ENCODE peak calls at places on chromosome 7, in ten cellular contexts. O, H, I, K, L, T, Y, P, F and Q are unnamed samples.

GRCh38 chr7:44966731-44967538 is 11.9 kb downstream of the MYO1G start:
- DNase-seq in O (no peak), H (no peak), I (no peak), K (no peak), L (peak), T (no peak), Y (no peak), P (no peak), F (peak), Q (no peak)

GRCh38 chr7:79806161-79806734 is 328.4 kb upstream of the GNAI1 start:
- DNase-seq in O (peak), H (peak), I (no peak), K (no peak), L (no peak), T (peak), Y (peak), P (no peak), F (no peak), Q (no peak)

GRCh38 chr7:22814261-22815208 is 8.1 kb downstream of the TOMM7 start:
- DNase-seq in O (peak), H (no peak), I (no peak), K (no peak), L (no peak), T (peak), Y (no peak), P (no peak), F (no peak), Q (no peak)

GRCh38 chr7:2521952-2522591 is 2.5 kb downstream of the LFNG start:
- DNase-seq in O (peak), H (no peak), I (no peak), K (peak), L (no peak), T (no peak), Y (no peak), P (no peak), F (no peak), Q (no peak)

GRCh38 chr7:135231686-135232085 is 2.0 kb upstream of the STRA8 start:
- DNase-seq in O (no peak), H (no peak), I (no peak), K (no peak), L (no peak), T (no peak), Y (no peak), P (no peak), F (no peak), Q (no peak)

GRCh38 chr7:66426332-66426731 is 202.3 kb upstream of the KCTD7 start:
- DNase-seq in O (no peak), H (no peak), I (no peak), K (no peak), L (no peak), T (no peak), Y (no peak), P (no peak), F (no peak), Q (no peak)

GRCh38 chr7:142636751-142637150 is 112.5 kb upstream of the PRSS1 start:
- DNase-seq in O (no peak), H (no peak), I (no peak), K (peak), L (no peak), T (no peak), Y (no peak), P (no peak), F (no peak), Q (no peak)

GRCh38 chr7:27303021-27303420 is 60.4 kb downstream of the EVX1 start:
- DNase-seq in O (peak), H (peak), I (no peak), K (no peak), L (no peak), T (no peak), Y (no peak), P (no peak), F (no peak), Q (no peak)

GRCh38 chr7:155342313-155342712 is 44.6 kb downstream of the INSIG1 start:
- DNase-seq in O (no peak), H (no peak), I (no peak), K (no peak), L (peak), T (no peak), Y (no peak), P (no peak), F (no peak), Q (no peak)

GRCh38 chr7:151482883-151483699 is 36.6 kb downstream of the RHEB start:
- DNase-seq in O (no peak), H (no peak), I (no peak), K (no peak), L (no peak), T (no peak), Y (no peak), P (no peak), F (no peak), Q (no peak)

GRCh38 chr7:320297-320696 is 30.3 kb downstream of the FOXL3 start:
- DNase-seq in O (no peak), H (no peak), I (no peak), K (no peak), L (no peak), T (no peak), Y (no peak), P (no peak), F (no peak), Q (no peak)

GRCh38 chr7:142606081-142606480 is 143.2 kb upstream of the PRSS1 start:
- DNase-seq in O (no peak), H (no peak), I (no peak), K (no peak), L (no peak), T (no peak), Y (no peak), P (no peak), F (no peak), Q (no peak)

GRCh38 chr7:49597805-49598204 is 175.6 kb upstream of the VWC2 start:
- DNase-seq in O (no peak), H (no peak), I (no peak), K (no peak), L (no peak), T (no peak), Y (no peak), P (no peak), F (no peak), Q (no peak)

GRCh38 chr7:40811666-40812065 is 676.9 kb downstream of the SUGCT start:
- DNase-seq in O (no peak), H (no peak), I (no peak), K (no peak), L (no peak), T (no peak), Y (no peak), P (no peak), F (no peak), Q (no peak)

GRCh38 chr7:134460000-134460399 is 1.1 kb upstream of the AKR1B1 start:
- DNase-seq in O (peak), H (no peak), I (no peak), K (no peak), L (no peak), T (no peak), Y (no peak), P (no peak), F (no peak), Q (no peak)

GRCh38 chr7:144397086-144397485 is 6.4 kb downstream of the NOBOX start:
- DNase-seq in O (no peak), H (no peak), I (no peak), K (no peak), L (no peak), T (no peak), Y (no peak), P (no peak), F (no peak), Q (no peak)

GRCh38 chr7:79290841-79291497 is 162.5 kb downstream of the MAGI2 start:
- DNase-seq in O (peak), H (no peak), I (no peak), K (no peak), L (no peak), T (no peak), Y (no peak), P (no peak), F (no peak), Q (no peak)

GRCh38 chr7:40299097-40299496 is 164.3 kb downstream of the SUGCT start:
- DNase-seq in O (peak), H (peak), I (no peak), K (no peak), L (no peak), T (peak), Y (peak), P (no peak), F (no peak), Q (peak)

GRCh38 chr7:102841290-102841689 is 71.5 kb upstream of the LRRC17 start:
- DNase-seq in O (no peak), H (no peak), I (no peak), K (no peak), L (no peak), T (peak), Y (no peak), P (no peak), F (no peak), Q (no peak)

GRCh38 chr7:157544980-157545680 is 208.3 kb downstream of the DNAJB6 start:
- DNase-seq in O (no peak), H (no peak), I (no peak), K (no peak), L (peak), T (no peak), Y (no peak), P (no peak), F (peak), Q (no peak)

GRCh38 chr7:29375641-29376562 is 181.3 kb downstream of the CHN2 start:
- DNase-seq in O (peak), H (peak), I (no peak), K (no peak), L (no peak), T (no peak), Y (no peak), P (peak), F (no peak), Q (no peak)

GRCh38 chr7:78642751-78643150 is 810.7 kb downstream of the MAGI2 start:
- DNase-seq in O (no peak), H (no peak), I (no peak), K (no peak), L (no peak), T (no peak), Y (no peak), P (no peak), F (no peak), Q (no peak)

GRCh38 chr7:150382123-150382843 is 3.2 kb downstream of the ZNF775 start:
- DNase-seq in O (no peak), H (no peak), I (no peak), K (no peak), L (no peak), T (no peak), Y (no peak), P (no peak), F (peak), Q (no peak)

GRCh38 chr7:100493476-100494264 is 9.9 kb downstream of the NYAP1 start:
- DNase-seq in O (no peak), H (peak), I (no peak), K (peak), L (no peak), T (no peak), Y (no peak), P (peak), F (peak), Q (no peak)
- TF ChIP-seq CTCF in O (no peak), H (peak), I (no peak), K (no peak), L (no peak), T (no peak), Y (peak), P (no peak), F (no peak), Q (no peak)

DNA sequence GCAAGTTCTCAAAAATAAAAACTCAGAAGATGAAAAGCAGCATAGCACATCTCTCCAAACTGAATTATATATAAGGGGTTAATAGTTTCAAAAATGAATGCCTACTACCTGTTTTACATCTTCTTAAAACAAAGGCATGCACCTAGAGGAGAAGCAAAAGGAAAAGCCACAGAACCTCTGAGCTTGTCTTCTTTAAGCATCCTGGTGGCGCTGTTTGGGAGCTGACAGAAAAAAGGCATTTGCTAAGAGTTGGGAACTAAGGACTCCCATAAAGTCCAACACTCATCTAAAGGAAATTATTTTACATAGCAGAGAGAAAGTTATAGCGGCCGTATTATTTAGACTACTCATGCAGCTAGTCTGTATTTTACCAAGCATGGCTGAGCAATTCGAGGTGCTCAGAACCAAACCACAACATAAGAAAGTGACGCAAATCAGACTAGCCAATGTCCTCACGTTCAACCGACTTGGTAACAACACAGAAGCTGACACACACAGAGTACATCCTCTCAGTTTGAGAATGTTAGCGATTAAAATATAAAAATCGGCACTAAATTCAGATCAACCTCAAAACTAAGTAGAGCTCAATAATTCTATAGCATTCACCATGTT is 38.8 kb downstream of the PTN start:
- DNase-seq in O (no peak), H (no peak), I (no peak), K (no peak), L (no peak), T (peak), Y (no peak), P (no peak), F (no peak), Q (no peak)
- TF ChIP-seq CTCF in O (no peak), H (no peak), I (no peak), K (no peak), L (no peak), T (no peak), Y (peak), P (no peak), F (no peak), Q (no peak)

GRCh38 chr7:17971392-17971791 is 31.1 kb upstream of the SNX13 start:
- DNase-seq in O (peak), H (no peak), I (no peak), K (no peak), L (no peak), T (peak), Y (no peak), P (no peak), F (no peak), Q (no peak)
- TF ChIP-seq CTCF in O (no peak), H (peak), I (no peak), K (no peak), L (no peak), T (no peak), Y (no peak), P (no peak), F (no peak), Q (peak)

GRCh38 chr7:91050677-91051076 is 213.6 kb upstream of the FZD1 start:
- DNase-seq in O (no peak), H (no peak), I (no peak), K (no peak), L (no peak), T (no peak), Y (no peak), P (no peak), F (no peak), Q (no peak)

GRCh38 chr7:91051966-91052365 is 212.3 kb upstream of the FZD1 start:
- DNase-seq in O (no peak), H (no peak), I (no peak), K (no peak), L (no peak), T (no peak), Y (no peak), P (no peak), F (no peak), Q (no peak)

GRCh38 chr7:91054374-91054773 is 209.9 kb upstream of the FZD1 start:
- DNase-seq in O (peak), H (no peak), I (no peak), K (no peak), L (no peak), T (no peak), Y (no peak), P (no peak), F (no peak), Q (no peak)

DNA sequence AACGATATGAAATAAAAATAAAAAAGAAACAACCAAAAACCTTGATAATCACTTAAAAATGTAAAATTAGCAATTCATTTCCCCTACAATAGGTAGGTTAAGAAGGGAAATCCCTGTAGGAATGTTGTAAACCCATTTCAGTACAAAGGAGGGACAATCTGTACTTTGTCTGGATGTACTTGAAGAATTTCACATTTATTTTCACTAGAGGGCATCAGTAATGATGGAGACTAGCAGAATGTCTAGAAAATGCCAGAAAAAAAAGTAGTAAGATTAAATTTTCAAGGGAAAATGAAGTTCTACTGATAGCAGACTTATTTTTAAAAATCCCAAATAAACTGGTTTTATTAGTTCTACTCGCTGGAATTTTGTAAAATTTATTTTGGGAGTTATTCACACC is 209.0 kb upstream of the FZD1 start:
- DNase-seq in O (no peak), H (no peak), I (no peak), K (no peak), L (no peak), T (no peak), Y (no peak), P (no peak), F (no peak), Q (no peak)
- TF ChIP-seq CTCF in O (no peak), H (peak), I (peak), K (no peak), L (no peak), T (no peak), Y (no peak), P (no peak), F (peak), Q (peak)